ENCODE peak calls at places on chromosome 13, in ten cellular contexts. J is HCT116, U is lower leg skin, H is activated B cell treated with CpG ODN at 0.5 μM for 24 hours, L is AG09309, E is mammary epithelial cell, D is pancreas, M is progenitor cell of endocrine pancreas, Q is GM10248, Y is lung. I is an unnamed sample.

GRCh38 chr13:42360046-42360445 is 88.1 kb downstream of the AKAP11 start:
- DNase-seq in E (no peak), D (no peak), H (no peak), Y (no peak), M (no peak), Q (no peak), L (no peak), U (no peak), J (no peak), I (no peak)

GRCh38 chr13:46961719-46962118 is 64.9 kb upstream of the HTR2A start:
- DNase-seq in J (no peak), Y (no peak), M (no peak), Q (peak), E (peak), D (no peak), U (no peak), H (no peak), L (peak), I (no peak)

GRCh38 chr13:98405107-98405571 is 171.8 kb downstream of the STK24 start:
- DNase-seq in M (no peak), E (no peak), J (no peak), Q (no peak), L (no peak), U (peak), D (no peak), Y (no peak), H (no peak), I (no peak)

GRCh38 chr13:49436890-49437289 is 7.0 kb downstream of the CAB39L start:
- DNase-seq in L (no peak), J (no peak), U (no peak), M (no peak), Q (no peak), H (no peak), Y (no peak), D (no peak), E (peak), I (no peak)

GRCh38 chr13:87677043-87677333 is 5.8 kb downstream of the SLITRK5 start:
- DNase-seq in M (no peak), Q (peak), Y (no peak), J (no peak), H (no peak), L (no peak), E (no peak), U (peak), D (no peak), I (no peak)

GRCh38 chr13:106286811-106287210 is 248.7 kb downstream of the EFNB2 start:
- DNase-seq in M (no peak), U (no peak), H (no peak), L (no peak), Q (no peak), E (no peak), D (no peak), Y (no peak), J (no peak), I (no peak)

GRCh38 chr13:35855531-35856019 is 275.6 kb downstream of the DCLK1 start:
- DNase-seq in H (no peak), E (peak), U (peak), L (no peak), Y (no peak), J (peak), Q (no peak), D (no peak), M (no peak), I (no peak)

GRCh38 chr13:94660695-94661324 is 51.5 kb downstream of the SOX21 start:
- DNase-seq in L (no peak), U (no peak), E (no peak), H (no peak), M (no peak), Q (no peak), J (no peak), D (no peak), Y (no peak), I (peak)

GRCh38 chr13:40624338-40624737 is 42.1 kb downstream of the FOXO1 start:
- DNase-seq in J (no peak), M (no peak), D (no peak), Q (no peak), H (no peak), Y (no peak), U (no peak), E (peak), L (peak), I (no peak)

GRCh38 chr13:36282818-36283432 is 14.7 kb downstream of the CCDC169 start:
- DNase-seq in U (no peak), E (peak), D (no peak), L (no peak), Q (no peak), Y (no peak), H (no peak), M (no peak), J (peak), I (no peak)

GRCh38 chr13:41017153-41017552 is 2.0 kb downstream of the ELF1 start:
- DNase-seq in L (no peak), Y (no peak), Q (no peak), U (no peak), J (no peak), H (no peak), M (no peak), E (peak), D (no peak), I (no peak)

GRCh38 chr13:32031025-32031814 is at the start of gene FRY:
- DNase-seq in Q (peak), L (no peak), U (peak), M (peak), Y (peak), H (peak), J (peak), D (peak), E (peak), I (peak)

GRCh38 chr13:31956944-31957644 is 74.5 kb upstream of the FRY start:
- DNase-seq in M (no peak), E (no peak), H (no peak), U (no peak), L (no peak), Q (no peak), D (no peak), Y (no peak), J (no peak), I (no peak)

GRCh38 chr13:100235311-100235901 is 146.5 kb downstream of the PCCA start:
- DNase-seq in M (no peak), L (peak), J (peak), D (no peak), U (no peak), Y (no peak), E (peak), Q (peak), H (no peak), I (peak)

GRCh38 chr13:66208589-66208988 is 1021.5 kb downstream of the PCDH9 start:
- DNase-seq in D (no peak), Q (no peak), Y (no peak), M (no peak), H (no peak), J (no peak), U (no peak), E (no peak), L (no peak), I (no peak)

GRCh38 chr13:26707122-26708006 is 53.2 kb downstream of the GPR12 start:
- DNase-seq in L (peak), E (peak), H (no peak), M (no peak), U (no peak), J (peak), D (no peak), Y (no peak), Q (peak), I (peak)

GRCh38 chr13:26949701-26950345 is 189.2 kb upstream of the GPR12 start:
- DNase-seq in U (no peak), Q (no peak), J (no peak), D (no peak), E (no peak), L (no peak), M (no peak), Y (no peak), H (no peak), I (no peak)

GRCh38 chr13:25401958-25402357 is 30.2 kb downstream of the ATP8A2 start:
- DNase-seq in M (no peak), J (no peak), Y (no peak), L (no peak), H (no peak), Q (no peak), D (no peak), U (no peak), E (no peak), I (no peak)

GRCh38 chr13:76048675-76049396 is 412.7 kb downstream of the LMO7 start:
- DNase-seq in E (no peak), Q (no peak), H (no peak), L (no peak), D (no peak), M (no peak), Y (no peak), J (no peak), U (no peak), I (no peak)

GRCh38 chr13:96338030-96338429 is 248.1 kb downstream of the HS6ST3 start:
- DNase-seq in Q (peak), J (no peak), H (no peak), L (no peak), D (no peak), U (peak), E (no peak), Y (no peak), M (no peak), I (no peak)

GRCh38 chr13:112645327-112645914 is 44.4 kb upstream of the ATP11A start:
- DNase-seq in H (no peak), L (no peak), D (no peak), Q (no peak), J (no peak), U (peak), E (no peak), Y (no peak), M (no peak), I (no peak)

GRCh38 chr13:23979361-23980159 is 82.3 kb upstream of the C1QTNF9B start:
- DNase-seq in E (peak), D (peak), M (peak), Q (peak), U (peak), H (peak), L (no peak), Y (peak), J (no peak), I (peak)

GRCh38 chr13:101838305-101838835 is 385.9 kb downstream of the ITGBL1 start:
- DNase-seq in Y (no peak), D (no peak), L (no peak), H (no peak), M (no peak), U (no peak), Q (no peak), J (no peak), E (no peak), I (no peak)

GRCh38 chr13:24080134-24080533 is 80.4 kb upstream of the SPATA13 start:
- DNase-seq in H (no peak), M (no peak), Y (no peak), E (no peak), Q (no peak), L (no peak), U (no peak), J (no peak), D (no peak), I (no peak)

GRCh38 chr13:39047560-39047959 is 9.3 kb downstream of the NHLRC3 start:
- DNase-seq in D (no peak), Q (no peak), H (no peak), Y (no peak), L (no peak), E (peak), J (no peak), M (no peak), U (no peak), I (peak)

GRCh38 chr13:66553391-66553790 is 676.7 kb downstream of the PCDH9 start:
- DNase-seq in M (no peak), U (no peak), Q (no peak), L (no peak), D (no peak), E (no peak), J (no peak), H (no peak), Y (no peak), I (no peak)

GRCh38 chr13:50584856-50585580 is 258.5 kb downstream of the DLEU7 start:
- DNase-seq in H (no peak), L (no peak), M (no peak), Y (no peak), Q (no peak), D (no peak), J (no peak), E (no peak), U (no peak), I (no peak)

GRCh38 chr13:102598061-102598460 is 1.3 kb downstream of the TPP2 start:
- DNase-seq in J (no peak), Y (no peak), H (no peak), L (no peak), D (no peak), E (peak), M (no peak), U (no peak), Q (no peak), I (no peak)

GRCh38 chr13:106589716-106590115 is 21.8 kb upstream of the ARGLU1 start:
- DNase-seq in M (no peak), U (no peak), Y (no peak), E (no peak), L (no peak), Q (no peak), J (no peak), D (no peak), H (no peak), I (no peak)

GRCh38 chr13:100828226-100828625 is 153.6 kb upstream of the TMTC4 start:
- DNase-seq in Q (no peak), H (no peak), M (no peak), L (no peak), J (no peak), Y (no peak), E (no peak), D (no peak), U (no peak), I (peak)

GRCh38 chr13:77565635-77566034 is 30.1 kb downstream of the SCEL start:
- DNase-seq in J (peak), L (no peak), U (no peak), H (no peak), E (peak), Q (peak), Y (no peak), M (no peak), D (no peak), I (peak)

GRCh38 chr13:44770951-44771350 is 194.8 kb upstream of the TSC22D1 start:
- DNase-seq in Y (no peak), L (no peak), H (no peak), M (no peak), E (no peak), Q (no peak), D (no peak), J (no peak), U (peak), I (no peak)

GRCh38 chr13:20175406-20175794 is 14.5 kb upstream of the GJA3 start:
- DNase-seq in U (no peak), H (no peak), L (no peak), E (no peak), J (no peak), M (no peak), Y (no peak), Q (no peak), D (no peak), I (no peak)

GRCh38 chr13:44969858-44970484 is 19.3 kb downstream of the NUFIP1 start:
- DNase-seq in J (peak), L (peak), Y (no peak), E (peak), U (no peak), H (no peak), Q (no peak), D (no peak), M (no peak), I (peak)

GRCh38 chr13:33108620-33109019 is 92.4 kb downstream of the KL start:
- DNase-seq in M (no peak), Q (no peak), Y (no peak), L (no peak), J (no peak), D (no peak), U (no peak), H (no peak), E (no peak), I (no peak)

GRCh38 chr13:110369400-110369799 is 62.3 kb downstream of the COL4A2 start:
- DNase-seq in Q (no peak), J (no peak), L (no peak), Y (no peak), H (no peak), U (no peak), E (no peak), M (no peak), D (no peak), I (no peak)

GRCh38 chr13:110365876-110366275 is 58.8 kb downstream of the COL4A2 start:
- DNase-seq in D (no peak), J (no peak), H (no peak), L (no peak), Y (no peak), U (no peak), M (no peak), E (no peak), Q (no peak), I (no peak)

GRCh38 chr13:110367620-110368019 is 60.5 kb downstream of the COL4A2 start:
- DNase-seq in Y (no peak), D (no peak), M (no peak), Q (no peak), E (no peak), J (no peak), H (no peak), U (no peak), L (no peak), I (no peak)

GRCh38 chr13:110366733-110367132 is 59.6 kb downstream of the COL4A2 start:
- DNase-seq in E (no peak), L (no peak), M (no peak), U (no peak), H (no peak), D (no peak), Y (no peak), Q (no peak), J (no peak), I (no peak)

GRCh38 chr13:110368408-110368807 is 61.3 kb downstream of the COL4A2 start:
- DNase-seq in E (no peak), Q (no peak), H (no peak), Y (no peak), L (no peak), M (no peak), D (no peak), U (no peak), J (no peak), I (no peak)
- TF ChIP-seq CTCF in E (no peak), Q (no peak), H (no peak), Y (no peak), L (no peak), M (no peak), D (no peak), U (no peak), J (no peak), I (no peak)

GRCh38 chr13:114041493-114041892 is 67.6 kb upstream of the C13orf46 start:
- DNase-seq in D (no peak), E (no peak), H (no peak), Y (no peak), J (no peak), M (no peak), L (no peak), Q (no peak), U (no peak), I (no peak)

GRCh38 chr13:114042066-114042815 is 68.4 kb upstream of the C13orf46 start:
- DNase-seq in Q (no peak), U (no peak), L (no peak), H (no peak), D (no peak), Y (no peak), M (no peak), E (no peak), J (no peak), I (no peak)

GRCh38 chr13:114044486-114044885 is 70.6 kb upstream of the C13orf46 start:
- DNase-seq in L (no peak), Q (no peak), J (no peak), U (no peak), D (no peak), Y (no peak), M (no peak), H (no peak), E (no peak), I (no peak)

GRCh38 chr13:114045113-114045735 is 71.3 kb upstream of the C13orf46 start:
- DNase-seq in L (no peak), E (no peak), J (no peak), M (no peak), H (no peak), U (no peak), D (no peak), Y (no peak), Q (no peak), I (no peak)

GRCh38 chr13:114043421-114044053 is 69.7 kb upstream of the C13orf46 start:
- DNase-seq in E (no peak), H (no peak), U (peak), D (no peak), M (no peak), J (no peak), Q (no peak), L (no peak), Y (no peak), I (peak)
- TF ChIP-seq CTCF in E (no peak), H (no peak), U (no peak), D (no peak), M (no peak), J (no peak), Q (peak), L (peak), Y (no peak), I (no peak)

GRCh38 chr13:71754407-71754974 is 112.5 kb downstream of the DACH1 start:
- DNase-seq in M (no peak), Y (no peak), U (no peak), D (no peak), H (no peak), Q (no peak), J (no peak), E (no peak), L (no peak), I (no peak)
- TF ChIP-seq CTCF in M (peak), Y (no peak), U (no peak), D (no peak), H (no peak), Q (no peak), J (no peak), E (peak), L (no peak), I (no peak)

GRCh38 chr13:58843071-58843470 is 1211.5 kb downstream of the PCDH17 start:
- DNase-seq in Q (no peak), H (no peak), M (no peak), U (no peak), D (no peak), L (no peak), E (no peak), J (no peak), Y (no peak), I (no peak)

GRCh38 chr13:58843567-58843966 is 1212.0 kb downstream of the PCDH17 start:
- DNase-seq in E (no peak), Q (no peak), D (no peak), M (no peak), U (no peak), H (no peak), L (no peak), J (no peak), Y (no peak), I (no peak)

DNA sequence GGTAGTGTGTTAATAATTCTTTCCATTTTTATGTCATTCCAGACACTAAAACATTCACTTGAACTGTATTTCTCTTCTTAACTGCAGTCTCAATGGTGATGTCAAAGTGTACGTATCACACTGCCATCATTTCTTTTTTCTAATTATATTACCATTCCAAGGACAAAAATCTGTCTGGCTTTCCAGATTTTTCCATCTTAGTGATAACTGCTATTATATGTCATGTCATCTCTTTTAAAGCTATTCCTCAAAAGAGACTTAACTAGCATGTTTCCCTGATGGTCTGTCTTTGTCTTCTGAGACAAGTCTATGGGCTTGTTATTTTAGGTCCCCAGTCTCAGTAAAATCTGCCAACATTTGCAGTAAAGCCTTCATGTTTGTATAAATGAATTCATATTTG is 1207.1 kb downstream of the PCDH17 start:
- DNase-seq in Q (no peak), M (no peak), Y (no peak), L (no peak), U (no peak), J (no peak), D (no peak), H (no peak), E (no peak), I (no peak)
- TF ChIP-seq CTCF in Q (no peak), M (no peak), Y (no peak), L (no peak), U (no peak), J (no peak), D (no peak), H (no peak), E (no peak), I (no peak)

DNA sequence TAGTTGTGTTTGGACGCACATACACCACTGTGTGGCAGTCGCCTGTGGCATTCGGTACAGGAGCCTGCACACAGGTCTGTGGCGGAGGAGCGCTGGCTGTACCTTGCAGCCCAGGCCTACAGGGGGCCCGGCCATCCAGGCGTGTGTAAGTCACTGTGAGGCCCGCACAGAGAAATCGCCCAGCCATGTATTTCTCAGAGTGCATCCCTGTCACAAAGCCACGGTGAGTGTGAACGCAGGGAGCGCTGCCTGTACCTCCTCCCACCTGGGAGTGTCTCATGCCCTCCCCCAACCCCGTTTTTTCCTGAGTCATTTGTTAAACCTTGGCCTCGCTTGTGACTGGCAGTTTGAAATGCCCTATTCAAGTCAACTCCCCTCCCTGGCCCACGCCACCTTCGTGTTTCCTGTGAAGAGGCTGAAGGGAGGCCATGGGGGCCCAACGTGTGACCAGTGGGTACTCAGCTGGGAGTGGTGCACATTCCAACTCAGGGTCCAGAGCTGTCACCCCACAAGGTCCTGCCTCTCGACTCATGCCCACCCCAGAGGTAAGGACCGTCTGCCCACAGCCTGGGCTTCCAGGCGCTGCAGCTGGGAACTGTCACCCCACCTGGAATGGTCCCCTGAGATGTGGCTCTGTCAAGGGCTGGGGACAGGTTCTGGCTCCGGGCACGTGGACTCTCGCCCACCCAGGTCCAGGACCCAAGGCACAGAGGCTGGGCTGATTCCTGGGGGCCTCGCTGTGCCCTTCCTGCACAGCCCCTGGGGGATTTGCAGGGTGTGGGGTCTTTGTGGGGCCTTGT is 11.6 kb upstream of the RASA3 start:
- DNase-seq in Q (peak), Y (no peak), E (no peak), U (no peak), L (no peak), H (peak), D (peak), J (peak), M (no peak), I (peak)
- TF ChIP-seq CTCF in Q (peak), Y (no peak), E (no peak), U (no peak), L (no peak), H (no peak), D (no peak), J (no peak), M (peak), I (no peak)